ENCODE peak calls at places on chromosomes 7 and 10, in seven cellular contexts. Y is stimulated activated CD4-positive, alpha-beta T cell treated with anti-CD3 and anti-CD28 coated beads, Interleukin-12 subunit alpha, Interleukin-12 subunit beta, amount 100 ng/mL, for 4 hours; G is activated naive CD4-positive, alpha-beta T cell; D is colonic mucosa; Q is effector CD4-positive, alpha-beta T cell; I is GM04504; L is COR-L47. M is an unnamed sample.
A peak's percentile ranks its signal among the peaks of the same experiment; 100 is the strongest.

GRCh38 chr7:13016633-13017324 is 329.3 kb downstream of the ARL4A start:
- DNase-seq in I (no peak), Y (no peak), G (no peak), Q (no peak), L (no peak), D (no peak), M (no peak)

GRCh38 chr10:104445359-104445758 is 91.7 kb downstream of the CFAP58 start:
- DNase-seq in L (no peak), D (no peak), G (no peak), Y (no peak), Q (no peak), I (no peak), M (no peak)

GRCh38 chr10:30751678-30752331 is 122.3 kb upstream of the LYZL2 start:
- DNase-seq in G (peak; percentile 30), I (peak; percentile 63), Y (peak; percentile 61), Q (peak; percentile 32), D (peak; percentile 56), L (peak; percentile 9), M (no peak)

GRCh38 chr7:32164341-32164996 is 94.3 kb upstream of the PDE1C start:
- DNase-seq in D (no peak), Y (no peak), I (no peak), L (no peak), G (no peak), Q (no peak), M (peak; percentile 5)

GRCh38 chr7:11648104-11648503 is 183.9 kb downstream of the THSD7A start:
- DNase-seq in I (no peak), Y (no peak), L (no peak), G (no peak), Q (no peak), D (no peak), M (no peak)

GRCh38 chr10:63430091-63430998 is 35.4 kb downstream of the JMJD1C start:
- DNase-seq in D (no peak), Q (no peak), L (no peak), Y (no peak), I (no peak), G (no peak), M (no peak)

GRCh38 chr7:139842414-139843210 is 13.5 kb downstream of the TBXAS1 start:
- DNase-seq in L (no peak), G (no peak), D (peak; percentile 16), I (no peak), Y (no peak), Q (no peak), M (no peak)

GRCh38 chr10:102610499-102610898 is 33.8 kb upstream of the TRIM8 start:
- DNase-seq in Q (no peak), Y (no peak), I (no peak), D (no peak), G (no peak), L (no peak), M (no peak)

GRCh38 chr7:68969571-68969970 is 628.7 kb upstream of the AUTS2 start:
- DNase-seq in Q (no peak), I (no peak), L (no peak), Y (no peak), D (no peak), G (no peak), M (no peak)

GRCh38 chr10:1607466-1607865 is 129.9 kb downstream of the ADARB2 start:
- DNase-seq in Q (no peak), Y (no peak), D (no peak), G (no peak), L (no peak), I (no peak), M (no peak)

GRCh38 chr7:26200113-26200443 is 468 bp downstream of the HNRNPA2B1 start:
- DNase-seq in Q (peak; percentile 70), G (peak; percentile 78), D (peak; percentile 82), L (peak; percentile 58), Y (peak; percentile 70), I (peak; percentile 24), M (peak; percentile 50)

GRCh38 chr10:107894521-107894920 is 730.0 kb upstream of the SORCS1 start:
- DNase-seq in I (no peak), D (no peak), G (no peak), Q (no peak), Y (no peak), L (no peak), M (no peak)

GRCh38 chr7:27124979-27125689 is 5.4 kb downstream of the HOXA4 start:
- DNase-seq in I (no peak), Q (no peak), D (peak; percentile 30), G (no peak), Y (no peak), L (no peak), M (no peak)